ENCODE peak calls at places on chromosomes 4 and X, in eight cellular contexts. Q is body of pancreas, F is esophagus squamous epithelium, C is tibial nerve, U is transverse colon, J is Peyer's patch, B is spleen, W is A549. R is an unnamed sample.

GRCh38 chr4:126807132-126807531 is 825.6 kb upstream of the INTU start:
- DNase-seq in Q (no peak), F (no peak), C (no peak), U (no peak), J (no peak), B (no peak), W (no peak), R (no peak)

GRCh38 chrX:39043838-39044550 is 242.7 kb downstream of the MID1IP1 start:
- DNase-seq in Q (no peak), F (no peak), C (no peak), U (no peak), J (no peak), B (no peak), W (no peak), R (no peak)

GRCh38 chrX:12309040-12309732 is 170.9 kb downstream of the FRMPD4 start:
- DNase-seq in Q (peak; percentile 26), F (no peak), C (no peak), U (no peak), J (no peak), B (no peak), W (peak; percentile 72), R (no peak)

GRCh38 chrX:56233100-56233499 is 944 bp downstream of the KLF8 start:
- DNase-seq in Q (no peak), F (no peak), C (peak; percentile 6), U (no peak), J (no peak), B (no peak), W (no peak), R (peak; percentile 32)

GRCh38 chr4:142901166-142901662 is 55.1 kb upstream of the INPP4B start:
- DNase-seq in Q (no peak), F (no peak), C (no peak), U (no peak), J (no peak), B (no peak), W (no peak), R (no peak)

GRCh38 chr4:80566203-80566872 is 230.8 kb downstream of the CFAP299 start:
- DNase-seq in Q (no peak), F (no peak), C (no peak), U (no peak), J (no peak), B (no peak), W (no peak), R (no peak)

GRCh38 chr4:128355301-128355700 is 67.7 kb upstream of the PGRMC2 start:
- DNase-seq in Q (no peak), F (no peak), C (no peak), U (no peak), J (no peak), B (no peak), W (peak; percentile 88), R (peak; percentile 44)

GRCh38 chr4:42519803-42520417 is 122.6 kb downstream of the SHISA3 start:
- DNase-seq in Q (peak; percentile 47), F (no peak), C (peak; percentile 88), U (peak; percentile 18), J (peak; percentile 25), B (no peak), W (peak; percentile 34), R (no peak)

GRCh38 chrX:111511477-111511876 is at the start of gene SERTM2:
- DNase-seq in Q (no peak), F (no peak), C (no peak), U (no peak), J (no peak), B (no peak), W (no peak), R (no peak)

GRCh38 chr4:72218953-72219352 is 187.2 kb downstream of the NPFFR2 start:
- DNase-seq in Q (no peak), F (no peak), C (no peak), U (no peak), J (no peak), B (no peak), W (no peak), R (no peak)

GRCh38 chr4:124803641-124804040 is 91.1 kb upstream of the ANKRD50 start:
- DNase-seq in Q (no peak), F (no peak), C (no peak), U (no peak), J (no peak), B (no peak), W (peak; percentile 0), R (no peak)

GRCh38 chrX:97189668-97190067 is 306.0 kb downstream of the RPA4 start:
- DNase-seq in Q (no peak), F (no peak), C (no peak), U (no peak), J (no peak), B (no peak), W (no peak), R (no peak)

DNA sequence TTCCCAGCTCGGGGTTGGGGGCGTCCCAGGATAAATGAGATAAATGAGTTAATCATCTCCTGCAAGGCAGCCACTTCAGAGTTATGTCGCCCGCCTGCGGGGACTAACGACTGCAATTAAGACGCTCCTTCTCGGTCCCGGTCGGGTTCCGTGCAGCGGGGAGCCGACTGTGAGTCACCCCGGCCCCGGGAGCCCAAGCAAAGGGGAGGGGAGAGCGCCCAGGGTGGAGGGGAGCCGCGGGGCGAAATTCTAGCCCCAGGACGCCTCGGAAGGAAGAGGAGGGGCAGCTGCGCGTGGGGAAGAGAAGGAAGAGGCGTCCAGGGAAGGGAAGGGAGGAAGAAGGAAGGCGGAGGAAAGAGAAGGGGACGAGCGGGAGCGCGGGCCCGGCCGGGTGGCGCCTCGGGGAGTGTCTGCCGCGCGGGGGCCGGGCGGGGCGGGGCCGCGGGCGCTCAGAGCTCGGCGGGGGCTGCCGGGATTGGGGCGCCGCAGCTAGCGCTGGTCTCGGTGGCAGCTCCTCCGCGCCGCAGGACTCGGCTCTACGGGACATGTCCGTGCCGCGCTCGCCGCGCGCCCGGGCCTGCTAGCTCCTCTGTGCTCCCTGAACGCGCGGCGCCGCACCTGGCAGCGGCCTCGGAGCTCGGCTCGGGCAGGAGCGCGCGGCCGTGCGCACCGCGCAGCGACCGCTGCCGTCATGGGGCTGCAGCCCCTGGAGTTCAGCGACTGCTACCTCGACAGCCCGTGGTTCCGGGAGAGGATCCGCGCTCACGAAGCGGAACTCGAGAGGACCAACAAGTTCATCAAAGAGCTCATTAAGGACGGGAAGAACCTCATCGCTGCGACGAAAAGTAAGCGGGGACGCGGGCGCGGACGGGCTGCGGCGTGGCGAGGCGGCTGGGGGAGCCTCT is at the start of gene ARHGAP10:
- DNase-seq in Q (peak; percentile 69), F (no peak), C (peak; percentile 56), U (peak; percentile 66), J (peak; percentile 32), B (peak; percentile 90), W (peak; percentile 64), R (peak; percentile 81)
- TF ChIP-seq POLR2A in Q (peak; percentile 54), F (no peak), C (peak; percentile 73), U (no peak), J (no peak), B (no peak), W (peak; percentile 44), R (no peak)

GRCh38 chrX:55143621-55144020 is 54.8 kb downstream of the PAGE2 start:
- DNase-seq in Q (no peak), F (no peak), C (no peak), U (no peak), J (no peak), B (no peak), W (no peak), R (no peak)
- TF ChIP-seq CTCF in Q (no peak), F (no peak), C (no peak), U (no peak), J (no peak), B (no peak), W (no peak), R (no peak)

DNA sequence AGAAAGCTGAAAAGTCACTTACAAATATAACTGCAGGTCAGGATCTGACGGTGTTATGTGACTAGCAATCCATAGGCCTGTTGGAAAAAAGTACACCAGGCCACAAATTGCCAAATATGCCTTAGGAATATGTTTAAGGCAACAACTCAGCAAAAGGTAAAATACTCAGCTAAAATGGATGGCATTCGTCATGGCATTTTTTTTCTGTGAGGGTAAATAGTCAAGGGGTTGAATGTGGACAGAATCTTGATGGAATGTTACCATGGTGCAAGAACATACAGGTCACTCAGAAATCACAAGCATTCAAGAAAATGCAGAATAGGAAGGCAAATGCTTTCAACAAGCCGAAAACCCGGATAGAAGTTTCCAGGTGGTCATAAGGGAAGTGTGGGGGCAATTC is 121.7 kb upstream of the MBNL3 start:
- DNase-seq in Q (no peak), F (no peak), C (no peak), U (no peak), J (no peak), B (no peak), W (no peak), R (no peak)
- H3K4me1 ChIP-seq in Q (no peaks in the 10 kb centered on the region), F (no peaks in the 10 kb centered on the region), C (no peaks in the 10 kb centered on the region), U (no peaks in the 10 kb centered on the region), J (no peaks in the 10 kb centered on the region), B (no peaks in the 10 kb centered on the region), W (no peaks in the 10 kb centered on the region), R (no peaks in the 10 kb centered on the region)

GRCh38 chrX:154548028-154548316 is 552 bp downstream of the IKBKG start:
- DNase-seq in Q (no peak), F (no peak), C (no peak), U (no peak), J (no peak), B (no peak), W (no peak), R (no peak)

GRCh38 chrX:154546354-154547244 is at the start of gene G6PD:
- DNase-seq in Q (peak; percentile 78), F (no peak), C (peak; percentile 43), U (peak; percentile 83), J (peak; percentile 74), B (peak; percentile 96), W (peak; percentile 86), R (no peak)

GRCh38 chrX:154549766-154550165 is 2.3 kb downstream of the IKBKG start:
- DNase-seq in Q (no peak), F (no peak), C (no peak), U (no peak), J (no peak), B (no peak), W (no peak), R (no peak)

GRCh38 chrX:154545673-154546274 is 872 bp downstream of the G6PD start:
- DNase-seq in Q (no peak), F (no peak), C (no peak), U (no peak), J (no peak), B (peak; percentile 74), W (peak; percentile 39), R (no peak)

GRCh38 chrX:154547245-154548027 is at the start of gene IKBKG:
- DNase-seq in Q (peak; percentile 90), F (peak; percentile 63), C (peak; percentile 88), U (peak; percentile 92), J (peak; percentile 87), B (no peak), W (peak; percentile 95), R (peak; percentile 91)
- TF ChIP-seq POLR2A in Q (peak; percentile 63), F (peak; percentile 40), C (peak; percentile 28), U (peak; percentile 67), J (peak; percentile 50), B (peak; percentile 6), W (peak; percentile 16), R (no peak)